ENCODE peak calls at places on chromosomes 5 and 9, in eight cellular contexts. S is A549, Q is psoas muscle, L is NCI-H1105 treated with DMSO at 0.1 percent for 48 hours, H is NCI-H345, P is Calu3, E is fibroblast of the conjunctiva, I is right cardiac atrium. T is an unnamed sample.

GRCh38 chr5:86768699-86769202 is 151.0 kb downstream of the COX7C start:
- DNase-seq in H (no peak), Q (no peak), E (no peak), I (no peak), S (no peak), P (no peak), L (no peak), T (no peak)

GRCh38 chr9:1231998-1232919 is 182.1 kb downstream of the DMRT2 start:
- DNase-seq in L (no peak), E (peak; percentile 80), H (no peak), S (peak; percentile 66), I (peak; percentile 73), P (no peak), Q (peak; percentile 69), T (no peak)

GRCh38 chr9:129472651-129473102 is 148.2 kb downstream of the C9orf50 start:
- DNase-seq in E (no peak), Q (no peak), I (no peak), S (no peak), L (no peak), H (no peak), P (no peak), T (no peak)

GRCh38 chr5:59099270-59099994 is 516.6 kb downstream of the RAB3C start:
- DNase-seq in E (no peak), L (no peak), S (peak; percentile 95), P (peak; percentile 12), H (no peak), Q (no peak), I (no peak), T (no peak)

GRCh38 chr5:36728697-36729543 is 122.5 kb downstream of the SLC1A3 start:
- DNase-seq in I (no peak), L (peak; percentile 69), H (peak; percentile 72), Q (no peak), P (peak; percentile 19), S (peak; percentile 69), E (peak; percentile 51), T (no peak)

GRCh38 chr9:91117959-91118651 is 243.6 kb downstream of the AUH start:
- DNase-seq in P (peak; percentile 46), I (peak; percentile 86), Q (peak; percentile 89), E (peak; percentile 69), H (peak; percentile 70), S (no peak), L (peak; percentile 61), T (no peak)

GRCh38 chr5:74316064-74316586 is 324.4 kb downstream of the ENC1 start:
- DNase-seq in Q (peak; percentile 22), P (peak; percentile 83), E (peak; percentile 68), S (peak; percentile 81), L (no peak), I (no peak), H (no peak), T (peak; percentile 87)

GRCh38 chr5:3336666-3337065 is 259.0 kb upstream of the IRX1 start:
- DNase-seq in P (no peak), H (no peak), E (no peak), L (no peak), S (no peak), I (no peak), Q (no peak), T (no peak)

GRCh38 chr9:77912895-77913693 is 118.5 kb downstream of the GNAQ start:
- DNase-seq in S (no peak), E (no peak), H (no peak), L (no peak), Q (no peak), P (no peak), I (no peak), T (no peak)

T was measured in T1000.